ENCODE peak calls at places on chromosomes 6 and 20, in ten cellular contexts. One of them, this sample, is unnamed.

GRCh38 chr20:62010551-62011402 is 54.9 kb downstream of the TAF4 start:
- DNase-seq in breast epithelium: no peak
- DNase-seq in spleen: no peak
- DNase-seq in HCT116: peak
- DNase-seq in prostate gland: peak
- DNase-seq in sigmoid colon: no peak
- DNase-seq in transverse colon: peak
- DNase-seq in H1: peak
- DNase-seq in endothelial cell of umbilical vein: peak
- DNase-seq in suprapubic skin: no peak
- DNase-seq in this sample: peak

GRCh38 chr6:162538643-162539064 is 188.9 kb downstream of the PRKN start:
- DNase-seq in breast epithelium: no peak
- DNase-seq in spleen: no peak
- DNase-seq in HCT116: no peak
- DNase-seq in prostate gland: no peak
- DNase-seq in sigmoid colon: no peak
- DNase-seq in transverse colon: no peak
- DNase-seq in H1: no peak
- DNase-seq in endothelial cell of umbilical vein: no peak
- DNase-seq in suprapubic skin: no peak
- DNase-seq in this sample: no peak

GRCh38 chr6:89995296-89995695 is 101.0 kb downstream of the GJA10 start:
- DNase-seq in breast epithelium: no peak
- DNase-seq in spleen: no peak
- DNase-seq in HCT116: no peak
- DNase-seq in prostate gland: no peak
- DNase-seq in sigmoid colon: no peak
- DNase-seq in transverse colon: no peak
- DNase-seq in H1: no peak
- DNase-seq in endothelial cell of umbilical vein: no peak
- DNase-seq in suprapubic skin: no peak
- DNase-seq in this sample: no peak

GRCh38 chr6:159093608-159094443 is 49.0 kb upstream of the TAGAP start:
- DNase-seq in breast epithelium: no peak
- DNase-seq in spleen: no peak
- DNase-seq in HCT116: no peak
- DNase-seq in prostate gland: no peak
- DNase-seq in sigmoid colon: no peak
- DNase-seq in transverse colon: no peak
- DNase-seq in H1: no peak
- DNase-seq in endothelial cell of umbilical vein: no peak
- DNase-seq in suprapubic skin: no peak
- DNase-seq in this sample: no peak

GRCh38 chr20:18780731-18781130 is 32.9 kb upstream of the SCP2D1 start:
- DNase-seq in breast epithelium: no peak
- DNase-seq in spleen: no peak
- DNase-seq in HCT116: no peak
- DNase-seq in prostate gland: no peak
- DNase-seq in sigmoid colon: no peak
- DNase-seq in transverse colon: no peak
- DNase-seq in H1: no peak
- DNase-seq in endothelial cell of umbilical vein: no peak
- DNase-seq in suprapubic skin: no peak
- DNase-seq in this sample: no peak

GRCh38 chr6:161169060-161169459 is 104.8 kb downstream of the AGPAT4 start:
- DNase-seq in breast epithelium: no peak
- DNase-seq in spleen: no peak
- DNase-seq in HCT116: no peak
- DNase-seq in prostate gland: no peak
- DNase-seq in sigmoid colon: no peak
- DNase-seq in transverse colon: no peak
- DNase-seq in H1: no peak
- DNase-seq in endothelial cell of umbilical vein: no peak
- DNase-seq in suprapubic skin: peak
- DNase-seq in this sample: no peak

GRCh38 chr6:106444777-106445507 is 84.4 kb downstream of the CRYBG1 start:
- DNase-seq in breast epithelium: no peak
- DNase-seq in spleen: no peak
- DNase-seq in HCT116: peak
- DNase-seq in prostate gland: peak
- DNase-seq in sigmoid colon: no peak
- DNase-seq in transverse colon: no peak
- DNase-seq in H1: no peak
- DNase-seq in endothelial cell of umbilical vein: peak
- DNase-seq in suprapubic skin: no peak
- DNase-seq in this sample: peak

GRCh38 chr6:56268266-56268665 is 20.9 kb upstream of the COL21A1 start:
- DNase-seq in breast epithelium: no peak
- DNase-seq in spleen: no peak
- DNase-seq in HCT116: no peak
- DNase-seq in prostate gland: no peak
- DNase-seq in sigmoid colon: no peak
- DNase-seq in transverse colon: no peak
- DNase-seq in H1: no peak
- DNase-seq in endothelial cell of umbilical vein: no peak
- DNase-seq in suprapubic skin: no peak
- DNase-seq in this sample: no peak

GRCh38 chr6:159594106-159594749 is 98.8 kb downstream of the SOD2 start:
- DNase-seq in breast epithelium: no peak
- DNase-seq in spleen: no peak
- DNase-seq in HCT116: peak
- DNase-seq in prostate gland: no peak
- DNase-seq in sigmoid colon: no peak
- DNase-seq in transverse colon: no peak
- DNase-seq in H1: no peak
- DNase-seq in endothelial cell of umbilical vein: no peak
- DNase-seq in suprapubic skin: no peak
- DNase-seq in this sample: peak

GRCh38 chr6:136723780-136724179 is 68.5 kb downstream of the MAP3K5 start:
- DNase-seq in breast epithelium: no peak
- DNase-seq in spleen: peak
- DNase-seq in HCT116: no peak
- DNase-seq in prostate gland: no peak
- DNase-seq in sigmoid colon: no peak
- DNase-seq in transverse colon: no peak
- DNase-seq in H1: no peak
- DNase-seq in endothelial cell of umbilical vein: peak
- DNase-seq in suprapubic skin: no peak
- DNase-seq in this sample: no peak

GRCh38 chr6:125189494-125189893 is 35.9 kb downstream of the TPD52L1 start:
- DNase-seq in breast epithelium: no peak
- DNase-seq in spleen: no peak
- DNase-seq in HCT116: no peak
- DNase-seq in prostate gland: no peak
- DNase-seq in sigmoid colon: no peak
- DNase-seq in transverse colon: no peak
- DNase-seq in H1: no peak
- DNase-seq in endothelial cell of umbilical vein: peak
- DNase-seq in suprapubic skin: no peak
- DNase-seq in this sample: no peak

GRCh38 chr6:132401941-132402275 is 633 bp upstream of the MOXD1 start:
- DNase-seq in breast epithelium: no peak
- DNase-seq in spleen: no peak
- DNase-seq in HCT116: no peak
- DNase-seq in prostate gland: no peak
- DNase-seq in sigmoid colon: no peak
- DNase-seq in transverse colon: no peak
- DNase-seq in H1: no peak
- DNase-seq in endothelial cell of umbilical vein: no peak
- DNase-seq in suprapubic skin: no peak
- DNase-seq in this sample: no peak

GRCh38 chr20:33192912-33193501 is 24.1 kb upstream of the BPIFA3 start:
- DNase-seq in breast epithelium: no peak
- DNase-seq in spleen: no peak
- DNase-seq in HCT116: no peak
- DNase-seq in prostate gland: no peak
- DNase-seq in sigmoid colon: no peak
- DNase-seq in transverse colon: no peak
- DNase-seq in H1: no peak
- DNase-seq in endothelial cell of umbilical vein: no peak
- DNase-seq in suprapubic skin: no peak
- DNase-seq in this sample: no peak

GRCh38 chr6:46746691-46747090 is at the start of gene ANKRD66:
- DNase-seq in breast epithelium: no peak
- DNase-seq in spleen: no peak
- DNase-seq in HCT116: no peak
- DNase-seq in prostate gland: no peak
- DNase-seq in sigmoid colon: no peak
- DNase-seq in transverse colon: no peak
- DNase-seq in H1: no peak
- DNase-seq in endothelial cell of umbilical vein: no peak
- DNase-seq in suprapubic skin: no peak
- DNase-seq in this sample: no peak

GRCh38 chr6:100116409-100117194 is 122.6 kb upstream of the MCHR2 start:
- DNase-seq in breast epithelium: no peak
- DNase-seq in spleen: no peak
- DNase-seq in HCT116: peak
- DNase-seq in prostate gland: peak
- DNase-seq in sigmoid colon: no peak
- DNase-seq in transverse colon: peak
- DNase-seq in H1: peak
- DNase-seq in endothelial cell of umbilical vein: peak
- DNase-seq in suprapubic skin: no peak
- DNase-seq in this sample: peak

GRCh38 chr6:16759181-16759645 is 2.0 kb downstream of the ATXN1 start:
- DNase-seq in breast epithelium: no peak
- DNase-seq in spleen: no peak
- DNase-seq in HCT116: no peak
- DNase-seq in prostate gland: no peak
- DNase-seq in sigmoid colon: no peak
- DNase-seq in transverse colon: no peak
- DNase-seq in H1: no peak
- DNase-seq in endothelial cell of umbilical vein: no peak
- DNase-seq in suprapubic skin: no peak
- DNase-seq in this sample: no peak

GRCh38 chr20:25238319-25239037 is 9.4 kb upstream of the PYGB start:
- DNase-seq in breast epithelium: no peak
- DNase-seq in spleen: no peak
- DNase-seq in HCT116: no peak
- DNase-seq in prostate gland: no peak
- DNase-seq in sigmoid colon: peak
- DNase-seq in transverse colon: no peak
- DNase-seq in H1: no peak
- DNase-seq in endothelial cell of umbilical vein: no peak
- DNase-seq in suprapubic skin: peak
- DNase-seq in this sample: no peak

GRCh38 chr20:5606347-5606746 is 143.9 kb upstream of the SHLD1 start:
- DNase-seq in breast epithelium: no peak
- DNase-seq in spleen: no peak
- DNase-seq in HCT116: no peak
- DNase-seq in prostate gland: no peak
- DNase-seq in sigmoid colon: no peak
- DNase-seq in transverse colon: no peak
- DNase-seq in H1: no peak
- DNase-seq in endothelial cell of umbilical vein: no peak
- DNase-seq in suprapubic skin: no peak
- DNase-seq in this sample: no peak

GRCh38 chr20:56995635-56996075 is 270.8 kb downstream of the BMP7 start:
- DNase-seq in breast epithelium: no peak
- DNase-seq in spleen: no peak
- DNase-seq in HCT116: peak
- DNase-seq in prostate gland: no peak
- DNase-seq in sigmoid colon: no peak
- DNase-seq in transverse colon: no peak
- DNase-seq in H1: peak
- DNase-seq in endothelial cell of umbilical vein: no peak
- DNase-seq in suprapubic skin: no peak
- DNase-seq in this sample: no peak
- TF ChIP-seq CTCF in breast epithelium: no peak
- TF ChIP-seq CTCF in spleen: no peak
- TF ChIP-seq CTCF in HCT116: peak
- TF ChIP-seq CTCF in prostate gland: no peak
- TF ChIP-seq CTCF in sigmoid colon: no peak
- TF ChIP-seq CTCF in transverse colon: peak
- TF ChIP-seq CTCF in H1: peak
- TF ChIP-seq CTCF in endothelial cell of umbilical vein: peak
- TF ChIP-seq CTCF in suprapubic skin: no peak
- TF ChIP-seq CTCF in this sample: peak

DNA sequence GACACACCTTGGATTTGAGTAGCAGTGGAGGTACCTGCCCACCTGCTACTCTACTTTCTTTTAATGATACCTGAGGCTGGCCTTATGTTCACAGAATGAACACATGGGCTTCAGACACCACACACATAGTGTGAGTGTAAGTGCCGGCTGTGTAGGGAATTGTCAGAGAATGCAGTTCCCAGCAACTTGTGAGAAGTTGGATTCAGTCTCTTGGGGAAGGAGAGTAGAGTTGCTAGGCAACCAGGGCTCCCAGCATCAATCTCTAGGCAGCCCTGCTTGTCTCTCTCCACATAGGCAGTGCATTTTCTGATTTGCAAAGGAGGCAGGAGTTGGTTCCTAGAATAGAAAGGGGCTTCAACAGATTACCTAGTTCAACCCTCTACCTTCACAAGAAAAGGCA is 74.1 kb downstream of the BFSP1 start:
- DNase-seq in breast epithelium: no peak
- DNase-seq in spleen: no peak
- DNase-seq in HCT116: no peak
- DNase-seq in prostate gland: no peak
- DNase-seq in sigmoid colon: no peak
- DNase-seq in transverse colon: no peak
- DNase-seq in H1: no peak
- DNase-seq in endothelial cell of umbilical vein: no peak
- DNase-seq in suprapubic skin: peak
- DNase-seq in this sample: no peak
- TF ChIP-seq POLR2AphosphoS5 in breast epithelium: no peak
- TF ChIP-seq POLR2AphosphoS5 in spleen: no peak
- TF ChIP-seq POLR2AphosphoS5 in HCT116: no peak
- TF ChIP-seq POLR2AphosphoS5 in prostate gland: no peak
- TF ChIP-seq POLR2AphosphoS5 in sigmoid colon: no peak
- TF ChIP-seq POLR2AphosphoS5 in transverse colon: no peak
- TF ChIP-seq POLR2AphosphoS5 in H1: no peak
- TF ChIP-seq POLR2AphosphoS5 in endothelial cell of umbilical vein: no peak
- TF ChIP-seq POLR2AphosphoS5 in suprapubic skin: no peak
- TF ChIP-seq POLR2AphosphoS5 in this sample: no peak

DNA sequence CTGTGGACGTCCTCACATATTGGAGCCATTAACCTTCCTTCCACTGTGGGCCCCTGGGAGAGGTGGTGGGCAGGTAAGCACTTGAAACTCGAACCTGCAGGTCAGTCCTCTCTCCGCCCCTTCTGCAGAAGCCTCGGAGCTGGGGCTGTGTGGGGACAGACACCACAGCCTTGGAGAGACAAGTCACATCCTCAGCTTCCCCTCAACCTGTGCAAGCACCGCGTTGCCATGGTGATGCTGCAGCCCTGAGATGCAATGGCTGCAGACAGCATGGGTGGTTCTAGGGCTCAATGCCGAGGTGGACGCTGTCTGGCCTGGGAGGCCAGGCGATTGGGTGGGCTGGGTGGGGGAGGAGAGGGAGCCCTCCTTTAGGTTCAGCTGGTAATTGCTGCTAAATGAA is 39.5 kb upstream of the CDH22 start:
- DNase-seq in breast epithelium: no peak
- DNase-seq in spleen: no peak
- DNase-seq in HCT116: no peak
- DNase-seq in prostate gland: no peak
- DNase-seq in sigmoid colon: no peak
- DNase-seq in transverse colon: no peak
- DNase-seq in H1: no peak
- DNase-seq in endothelial cell of umbilical vein: no peak
- DNase-seq in suprapubic skin: no peak
- DNase-seq in this sample: no peak
- TF ChIP-seq CTCF in breast epithelium: no peak
- TF ChIP-seq CTCF in spleen: no peak
- TF ChIP-seq CTCF in HCT116: no peak
- TF ChIP-seq CTCF in prostate gland: no peak
- TF ChIP-seq CTCF in sigmoid colon: no peak
- TF ChIP-seq CTCF in transverse colon: no peak
- TF ChIP-seq CTCF in H1: no peak
- TF ChIP-seq CTCF in endothelial cell of umbilical vein: no peak
- TF ChIP-seq CTCF in suprapubic skin: no peak
- TF ChIP-seq CTCF in this sample: no peak

GRCh38 chr6:53483423-53484353 is 61.2 kb downstream of the GCLC start:
- DNase-seq in breast epithelium: peak
- DNase-seq in spleen: peak
- DNase-seq in HCT116: no peak
- DNase-seq in prostate gland: peak
- DNase-seq in sigmoid colon: no peak
- DNase-seq in transverse colon: no peak
- DNase-seq in H1: no peak
- DNase-seq in endothelial cell of umbilical vein: peak
- DNase-seq in suprapubic skin: no peak
- DNase-seq in this sample: no peak
- TF ChIP-seq POLR2AphosphoS5 in breast epithelium: no peak
- TF ChIP-seq POLR2AphosphoS5 in spleen: no peak
- TF ChIP-seq POLR2AphosphoS5 in HCT116: no peak
- TF ChIP-seq POLR2AphosphoS5 in prostate gland: peak
- TF ChIP-seq POLR2AphosphoS5 in sigmoid colon: no peak
- TF ChIP-seq POLR2AphosphoS5 in transverse colon: no peak
- TF ChIP-seq POLR2AphosphoS5 in H1: no peak
- TF ChIP-seq POLR2AphosphoS5 in endothelial cell of umbilical vein: no peak
- TF ChIP-seq POLR2AphosphoS5 in suprapubic skin: no peak
- TF ChIP-seq POLR2AphosphoS5 in this sample: no peak

This sample was measured in Panc1.